ENCODE peak calls at places on chromosomes 2 and 18, in six cellular contexts. L is IMR-90, Z is neuronal stem cell, D is mesenchymal stem cell, J is H9, K is trophoblast cell. N is an unnamed sample.

GRCh38 chr2:88690591-88691338 is 708 bp upstream of the RPIA start:
- DNase-seq in L (peak; percentile 2), Z (no peak), D (no peak), J (peak; percentile 48), K (peak; percentile 90), N (no peak)

GRCh38 chr2:88003074-88003755 is 13.1 kb downstream of the RNU2-63P start:
- DNase-seq in L (no peak), Z (no peak), D (no peak), J (peak; percentile 72), K (no peak), N (no peak)

GRCh38 chr18:75204262-75204977 is 4.5 kb downstream of the PTGR3 start:
- DNase-seq in L (peak; percentile 36), Z (peak; percentile 37), D (peak; percentile 29), J (peak; percentile 49), K (peak; percentile 14), N (no peak)

GRCh38 chr2:71700880-71701397 is 247.6 kb downstream of the DYSF start:
- DNase-seq in L (no peak), Z (peak; percentile 18), D (no peak), J (no peak), K (no peak), N (no peak)

GRCh38 chr2:45857848-45858520 is 206.5 kb downstream of the PRKCE start:
- DNase-seq in L (no peak), Z (no peak), D (no peak), J (no peak), K (no peak), N (no peak)

GRCh38 chr2:207505728-207506127 is 24.0 kb upstream of the CREB1 start:
- DNase-seq in L (peak; percentile 80), Z (no peak), D (peak; percentile 50), J (no peak), K (peak; percentile 38), N (no peak)

GRCh38 chr2:206642075-206643025 is at the start of gene FAM237A:
- DNase-seq in L (peak; percentile 57), Z (peak; percentile 84), D (peak; percentile 69), J (peak; percentile 61), K (peak; percentile 78), N (peak; percentile 78)

GRCh38 chr18:74679006-74679678 is 81.5 kb downstream of the ZNF407 start:
- DNase-seq in L (no peak), Z (no peak), D (no peak), J (no peak), K (no peak), N (no peak)

GRCh38 chr18:48619501-48619900 is 80.7 kb downstream of the CTIF start:
- DNase-seq in L (no peak), Z (no peak), D (no peak), J (no peak), K (no peak), N (no peak)
- H4K91ac ChIP-seq in L (peak overlapping the region; percentile 74), Z (no peak overlapping the region), D (no peak overlapping the region), J (no peak overlapping the region), K (no peak overlapping the region), N (no peak overlapping the region)

DNA sequence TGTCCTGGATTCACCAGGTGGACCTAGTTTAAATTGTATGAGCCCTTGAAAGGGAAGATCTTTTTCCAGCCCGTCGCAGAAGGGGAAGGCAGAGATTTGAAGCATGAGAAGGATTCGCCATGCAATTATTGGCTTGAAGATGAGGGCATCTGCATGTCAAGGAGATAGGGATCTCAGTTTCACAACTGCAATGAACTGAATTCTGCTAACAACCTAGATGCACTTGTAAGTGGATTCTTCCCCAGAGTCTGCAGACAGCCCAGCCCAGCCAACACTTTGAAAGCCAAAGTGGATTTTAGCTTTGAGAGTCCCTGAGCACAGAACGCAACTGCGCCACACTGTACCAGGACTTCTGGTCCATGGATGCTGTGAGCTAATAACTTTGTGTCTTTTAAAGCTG is 286.0 kb downstream of the TSN start:
- DNase-seq in L (no peak), Z (no peak), D (no peak), J (no peak), K (peak; percentile 76), N (no peak)
- H4K91ac ChIP-seq in L (no peak overlapping the region), Z (no peak overlapping the region), D (no peak overlapping the region), J (no peak overlapping the region), K (no peak overlapping the region), N (no peak overlapping the region)

GRCh38 chr2:129797489-129798300 is 181.8 kb upstream of the RAB6C start:
- DNase-seq in L (no peak), Z (no peak), D (no peak), J (no peak), K (no peak), N (no peak)
- H4K91ac ChIP-seq in L (no peak overlapping the region), Z (no peak overlapping the region), D (peak overlapping the region; percentile 28), J (no peak overlapping the region), K (no peak overlapping the region), N (no peak overlapping the region)

DNA sequence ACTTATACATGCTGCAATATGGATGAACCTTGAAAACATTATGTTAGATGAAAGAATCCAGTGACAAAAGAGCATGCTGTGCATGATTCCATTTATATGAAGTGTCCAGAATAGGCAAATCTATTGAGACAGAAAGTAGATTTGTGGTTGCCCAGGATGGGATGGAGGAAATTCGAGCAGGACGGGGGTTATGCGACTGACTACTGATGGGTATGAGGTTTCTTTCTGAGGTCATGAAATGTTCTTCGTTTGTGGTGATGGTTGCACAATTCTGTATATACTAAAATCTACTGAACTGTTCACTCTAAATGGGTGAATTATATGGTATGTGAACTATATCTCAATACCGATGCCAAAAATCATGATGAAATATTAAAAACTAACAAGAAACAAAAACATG is 18.9 kb upstream of the MTERF4 start:
- DNase-seq in L (no peak), Z (no peak), D (no peak), J (no peak), K (no peak), N (no peak)
- H4K91ac ChIP-seq in L (no peak overlapping the region), Z (no peak overlapping the region), D (no peak overlapping the region), J (no peak overlapping the region), K (no peak overlapping the region), N (no peak overlapping the region)

GRCh38 chr2:153388246-153388645 is 90.3 kb downstream of the RPRM start:
- DNase-seq in L (no peak), Z (no peak), D (no peak), J (no peak), K (peak; percentile 44), N (no peak)

GRCh38 chr2:153391131-153391530 is 87.4 kb downstream of the RPRM start:
- DNase-seq in L (no peak), Z (no peak), D (no peak), J (no peak), K (peak; percentile 57), N (no peak)

GRCh38 chr2:153394247-153394646 is 84.3 kb downstream of the RPRM start:
- DNase-seq in L (no peak), Z (no peak), D (no peak), J (no peak), K (peak; percentile 6), N (no peak)

DNA sequence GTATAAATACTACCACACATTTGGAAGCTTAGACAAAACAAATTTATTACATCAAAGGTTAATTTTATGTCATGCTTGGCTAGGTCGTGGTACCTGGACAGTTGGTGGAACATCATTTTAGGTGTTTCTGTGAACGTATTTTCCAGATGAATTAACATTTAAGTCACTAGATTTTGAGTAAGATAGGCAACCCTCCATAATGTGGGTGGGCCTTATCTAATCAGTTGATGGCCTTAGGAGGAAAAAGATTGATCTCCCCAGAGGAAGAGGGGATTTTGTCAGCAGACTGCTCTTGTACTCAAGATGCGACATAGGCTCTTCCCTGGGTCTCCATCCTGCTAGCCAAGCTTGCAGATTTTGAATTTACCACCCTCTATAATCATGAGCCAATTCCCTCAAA is 85.0 kb downstream of the RPRM start:
- DNase-seq in L (no peak), Z (no peak), D (no peak), J (no peak), K (no peak), N (no peak)
- H4K91ac ChIP-seq in L (no peak overlapping the region), Z (no peak overlapping the region), D (no peak overlapping the region), J (no peak overlapping the region), K (no peak overlapping the region), N (no peak overlapping the region)

DNA sequence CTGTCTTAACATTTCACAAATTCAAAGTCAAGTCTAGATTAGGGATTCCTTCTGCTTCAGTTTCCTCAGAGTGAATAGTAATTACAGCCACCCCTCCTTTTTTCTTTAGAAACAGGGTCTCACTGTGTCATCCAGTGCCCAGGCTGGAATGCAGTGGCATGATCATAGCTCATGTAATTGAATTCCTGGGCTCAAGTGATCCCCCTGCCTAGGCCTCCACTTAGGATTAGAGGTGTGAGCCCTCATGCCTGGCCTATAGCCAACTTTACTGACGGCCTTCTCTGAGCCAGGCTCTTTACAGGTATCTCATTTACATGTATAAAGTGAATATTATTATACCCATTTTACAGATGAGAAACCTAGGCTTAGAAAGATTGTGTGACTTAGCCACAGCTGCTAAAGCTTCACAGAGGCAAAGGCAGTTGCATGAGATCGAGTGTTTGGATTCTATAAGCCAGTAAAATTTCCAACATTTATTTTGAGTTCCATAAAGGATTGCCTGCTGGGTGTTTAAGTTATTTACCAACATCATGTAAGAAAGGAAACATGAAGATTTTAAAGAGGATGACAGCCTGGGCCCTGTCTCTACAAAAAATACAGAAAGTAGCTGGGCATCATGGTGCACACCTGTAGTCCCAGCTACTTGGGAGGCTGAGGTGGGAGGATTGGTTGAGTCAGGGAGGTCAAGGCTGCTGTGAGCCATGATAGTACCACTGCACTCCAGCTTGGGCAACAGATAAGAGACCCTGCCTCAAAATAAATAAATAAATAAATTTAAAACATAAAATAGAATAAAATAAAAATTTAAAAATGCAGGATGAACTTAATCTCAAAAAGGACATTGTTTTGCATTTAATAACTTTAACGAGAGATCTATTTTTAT is 1.8 kb downstream of the ENOSF1 start:
- DNase-seq in L (no peak), Z (no peak), D (no peak), J (no peak), K (no peak), N (no peak)
- H4K91ac ChIP-seq in L (no peak overlapping the region), Z (no peak overlapping the region), D (no peak overlapping the region), J (no peak overlapping the region), K (no peak overlapping the region), N (no peak overlapping the region)

GRCh38 chr2:60991644-60992043 is 25.9 kb upstream of the PEX13 start:
- DNase-seq in L (no peak), Z (no peak), D (no peak), J (no peak), K (no peak), N (no peak)
- H4K91ac ChIP-seq in L (no peak overlapping the region), Z (no peak overlapping the region), D (no peak overlapping the region), J (no peak overlapping the region), K (no peak overlapping the region), N (no peak overlapping the region)

GRCh38 chr2:233546101-233546500 is 20.5 kb downstream of the USP40 start:
- DNase-seq in L (no peak), Z (no peak), D (no peak), J (no peak), K (no peak), N (no peak)

GRCh38 chr2:233553366-233553765 is 13.2 kb downstream of the USP40 start:
- DNase-seq in L (no peak), Z (no peak), D (no peak), J (no peak), K (peak; percentile 55), N (no peak)

GRCh38 chr2:233546774-233547173 is 19.8 kb downstream of the USP40 start:
- DNase-seq in L (no peak), Z (no peak), D (no peak), J (no peak), K (no peak), N (no peak)

GRCh38 chr2:233556756-233557736 is 9.5 kb downstream of the USP40 start:
- DNase-seq in L (peak; percentile 79), Z (no peak), D (peak; percentile 83), J (no peak), K (peak; percentile 7), N (no peak)

DNA sequence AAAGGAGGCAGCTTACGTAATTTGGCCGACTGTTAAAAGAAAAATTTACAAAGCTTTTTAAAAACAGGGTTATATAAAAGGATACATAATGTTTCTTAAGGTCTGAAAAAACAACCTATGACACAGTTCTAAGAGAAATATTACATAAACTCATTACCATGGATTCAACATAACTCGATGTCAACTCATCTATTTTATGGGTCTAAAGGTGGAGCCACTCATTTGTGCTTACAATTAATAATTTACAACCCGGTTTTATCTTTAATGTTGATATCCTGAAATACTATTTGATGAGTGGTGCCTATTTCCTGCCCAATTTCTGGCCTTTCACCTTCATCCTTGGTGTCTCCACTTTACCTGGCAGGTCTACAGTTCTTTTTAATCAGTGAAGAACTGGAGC is 15.1 kb downstream of the USP40 start:
- DNase-seq in L (no peak), Z (no peak), D (no peak), J (no peak), K (no peak), N (no peak)
- H4K91ac ChIP-seq in L (no peak overlapping the region), Z (no peak overlapping the region), D (no peak overlapping the region), J (no peak overlapping the region), K (no peak overlapping the region), N (no peak overlapping the region)

N was measured in H1.